ENCODE peak calls at places on chromosomes 4 and X, in four cellular contexts. One of them, this sample, is unnamed.

GRCh38 chr4:8777320-8778196 is 94.1 kb downstream of the HMX1 start:
- DNase-seq in psoas muscle: peak
- DNase-seq in ovary: no peak
- DNase-seq in fibroblast of pulmonary artery: no peak
- DNase-seq in this sample: no peak

GRCh38 chr4:7588002-7588401 is 153.3 kb upstream of the PSAPL1 start:
- DNase-seq in psoas muscle: no peak
- DNase-seq in ovary: no peak
- DNase-seq in fibroblast of pulmonary artery: no peak
- DNase-seq in this sample: no peak

GRCh38 chrX:20309796-20310195 is 43.1 kb upstream of the RPS6KA3 start:
- DNase-seq in psoas muscle: no peak
- DNase-seq in ovary: no peak
- DNase-seq in fibroblast of pulmonary artery: no peak
- DNase-seq in this sample: peak

GRCh38 chr4:128308986-128309385 is 21.4 kb upstream of the PGRMC2 start:
- DNase-seq in psoas muscle: no peak
- DNase-seq in ovary: no peak
- DNase-seq in fibroblast of pulmonary artery: peak
- DNase-seq in this sample: peak

GRCh38 chr4:87078987-87079469 is 141.4 kb downstream of the KLHL8 start:
- DNase-seq in psoas muscle: peak
- DNase-seq in ovary: peak
- DNase-seq in fibroblast of pulmonary artery: peak
- DNase-seq in this sample: peak

GRCh38 chr4:81069706-81070331 is 39.3 kb downstream of the BMP3 start:
- DNase-seq in psoas muscle: no peak
- DNase-seq in ovary: peak
- DNase-seq in fibroblast of pulmonary artery: peak
- DNase-seq in this sample: peak

GRCh38 chr4:116400480-116400879 is 684.9 kb downstream of the TRAM1L1 start:
- DNase-seq in psoas muscle: no peak
- DNase-seq in ovary: no peak
- DNase-seq in fibroblast of pulmonary artery: no peak
- DNase-seq in this sample: no peak

GRCh38 chr4:74675673-74676279 is 118.5 kb downstream of the BTC start:
- DNase-seq in psoas muscle: no peak
- DNase-seq in ovary: no peak
- DNase-seq in fibroblast of pulmonary artery: peak
- DNase-seq in this sample: peak

GRCh38 chr4:73603854-73604584 is 16.2 kb downstream of the RASSF6 start:
- DNase-seq in psoas muscle: no peak
- DNase-seq in ovary: no peak
- DNase-seq in fibroblast of pulmonary artery: peak
- DNase-seq in this sample: no peak

GRCh38 chr4:8906991-8907595 is 35.5 kb upstream of the HMX1 start:
- DNase-seq in psoas muscle: no peak
- DNase-seq in ovary: no peak
- DNase-seq in fibroblast of pulmonary artery: no peak
- DNase-seq in this sample: no peak

GRCh38 chr4:88107406-88108107 is 50.9 kb downstream of the ABCG2 start:
- DNase-seq in psoas muscle: no peak
- DNase-seq in ovary: no peak
- DNase-seq in fibroblast of pulmonary artery: peak
- DNase-seq in this sample: peak

GRCh38 chr4:185711764-185712163 is 100.2 kb downstream of the SORBS2 start:
- DNase-seq in psoas muscle: no peak
- DNase-seq in ovary: no peak
- DNase-seq in fibroblast of pulmonary artery: peak
- DNase-seq in this sample: no peak

GRCh38 chrX:14351889-14352288 is 177.4 kb upstream of the GLRA2 start:
- DNase-seq in psoas muscle: no peak
- DNase-seq in ovary: no peak
- DNase-seq in fibroblast of pulmonary artery: no peak
- DNase-seq in this sample: no peak

GRCh38 chr4:87270144-87270543 is 49.7 kb upstream of the KLHL8 start:
- DNase-seq in psoas muscle: no peak
- DNase-seq in ovary: no peak
- DNase-seq in fibroblast of pulmonary artery: peak
- DNase-seq in this sample: peak

GRCh38 chrX:129783176-129783776 is 3.5 kb downstream of the SASH3 start:
- DNase-seq in psoas muscle: no peak
- DNase-seq in ovary: no peak
- DNase-seq in fibroblast of pulmonary artery: no peak
- DNase-seq in this sample: no peak

GRCh38 chrX:135543924-135544323 is 23.5 kb downstream of the INTS6L start:
- DNase-seq in psoas muscle: no peak
- DNase-seq in ovary: no peak
- DNase-seq in fibroblast of pulmonary artery: no peak
- DNase-seq in this sample: no peak

GRCh38 chr4:159762672-159763071 is 659.8 kb downstream of the RAPGEF2 start:
- DNase-seq in psoas muscle: no peak
- DNase-seq in ovary: no peak
- DNase-seq in fibroblast of pulmonary artery: no peak
- DNase-seq in this sample: no peak

GRCh38 chr4:123477804-123478209 is 81.2 kb downstream of the SPRY1 start:
- DNase-seq in psoas muscle: no peak
- DNase-seq in ovary: no peak
- DNase-seq in fibroblast of pulmonary artery: peak
- DNase-seq in this sample: peak

GRCh38 chrX:123899701-123900100 is 39.8 kb downstream of the XIAP start:
- DNase-seq in psoas muscle: no peak
- DNase-seq in ovary: no peak
- DNase-seq in fibroblast of pulmonary artery: no peak
- DNase-seq in this sample: peak

GRCh38 chr4:14856076-14856926 is 146.0 kb upstream of the CPEB2 start:
- DNase-seq in psoas muscle: peak
- DNase-seq in ovary: peak
- DNase-seq in fibroblast of pulmonary artery: peak
- DNase-seq in this sample: peak

GRCh38 chr4:164730705-164731393 is 23.1 kb upstream of the SMIM31 start:
- DNase-seq in psoas muscle: no peak
- DNase-seq in ovary: no peak
- DNase-seq in fibroblast of pulmonary artery: no peak
- DNase-seq in this sample: no peak

GRCh38 chr4:143019351-143019750 is 165.4 kb upstream of the USP38 start:
- DNase-seq in psoas muscle: no peak
- DNase-seq in ovary: no peak
- DNase-seq in fibroblast of pulmonary artery: no peak
- DNase-seq in this sample: no peak

GRCh38 chrX:73850124-73851013 is 287.4 kb downstream of the CHIC1 start:
- DNase-seq in psoas muscle: peak
- DNase-seq in ovary: peak
- DNase-seq in fibroblast of pulmonary artery: peak
- DNase-seq in this sample: peak

GRCh38 chr4:182929296-182929695 is 12.1 kb upstream of the DCTD start:
- DNase-seq in psoas muscle: no peak
- DNase-seq in ovary: no peak
- DNase-seq in fibroblast of pulmonary artery: peak
- DNase-seq in this sample: peak

GRCh38 chrX:14630724-14631123 is 101.4 kb downstream of the GLRA2 start:
- DNase-seq in psoas muscle: no peak
- DNase-seq in ovary: no peak
- DNase-seq in fibroblast of pulmonary artery: no peak
- DNase-seq in this sample: peak

GRCh38 chrX:53251307-53251706 is 26.3 kb upstream of the KDM5C start:
- DNase-seq in psoas muscle: no peak
- DNase-seq in ovary: no peak
- DNase-seq in fibroblast of pulmonary artery: peak
- DNase-seq in this sample: peak

GRCh38 chr4:44016582-44017421 is 431.8 kb downstream of the KCTD8 start:
- DNase-seq in psoas muscle: no peak
- DNase-seq in ovary: no peak
- DNase-seq in fibroblast of pulmonary artery: no peak
- DNase-seq in this sample: peak

GRCh38 chr4:6198768-6199343 is 1.5 kb downstream of the JAKMIP1 start:
- DNase-seq in psoas muscle: no peak
- DNase-seq in ovary: peak
- DNase-seq in fibroblast of pulmonary artery: no peak
- DNase-seq in this sample: no peak
- H3K4me3 ChIP-seq in psoas muscle: peak
- H3K4me3 ChIP-seq in ovary: peak
- H3K4me3 ChIP-seq in fibroblast of pulmonary artery: no peak
- H3K4me3 ChIP-seq in this sample: no peak

GRCh38 chrX:117532339-117532738 is 584.3 kb downstream of the KLHL13 start:
- DNase-seq in psoas muscle: no peak
- DNase-seq in ovary: no peak
- DNase-seq in fibroblast of pulmonary artery: no peak
- DNase-seq in this sample: no peak
- TF ChIP-seq CTCF in psoas muscle: no peak
- TF ChIP-seq CTCF in ovary: no peak
- TF ChIP-seq CTCF in fibroblast of pulmonary artery: no peak
- TF ChIP-seq CTCF in this sample: no peak

DNA sequence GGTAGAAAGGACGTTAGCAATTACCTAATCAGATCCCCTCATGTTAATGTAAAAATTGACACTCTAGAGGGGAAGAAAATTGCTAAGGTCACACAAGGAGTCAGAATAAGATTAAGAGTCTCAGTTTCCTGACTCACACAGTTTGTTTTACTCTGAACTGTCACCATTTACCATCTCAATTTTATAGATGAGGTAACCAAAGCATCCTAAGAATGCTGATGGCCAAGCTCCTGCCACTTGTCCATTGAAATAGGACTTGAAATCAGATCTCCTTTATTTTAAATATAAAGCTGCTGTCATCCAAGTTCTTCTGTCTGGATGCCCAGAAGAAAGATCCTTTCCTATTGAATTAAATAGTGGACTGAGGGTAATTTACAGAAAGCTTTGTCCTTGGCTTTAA is 114.8 kb upstream of the VAMP7 start:
- DNase-seq in psoas muscle: no peak
- DNase-seq in ovary: no peak
- DNase-seq in fibroblast of pulmonary artery: no peak
- DNase-seq in this sample: no peak
- H3K4me3 ChIP-seq in psoas muscle: peak
- H3K4me3 ChIP-seq in ovary: no peak
- H3K4me3 ChIP-seq in fibroblast of pulmonary artery: no peak
- H3K4me3 ChIP-seq in this sample: no peak

GRCh38 chr4:2087170-2087569 is 28.0 kb downstream of the NAT8L start:
- DNase-seq in psoas muscle: no peak
- DNase-seq in ovary: no peak
- DNase-seq in fibroblast of pulmonary artery: peak
- DNase-seq in this sample: no peak
- TF ChIP-seq CTCF in psoas muscle: no peak
- TF ChIP-seq CTCF in ovary: no peak
- TF ChIP-seq CTCF in fibroblast of pulmonary artery: peak
- TF ChIP-seq CTCF in this sample: peak

DNA sequence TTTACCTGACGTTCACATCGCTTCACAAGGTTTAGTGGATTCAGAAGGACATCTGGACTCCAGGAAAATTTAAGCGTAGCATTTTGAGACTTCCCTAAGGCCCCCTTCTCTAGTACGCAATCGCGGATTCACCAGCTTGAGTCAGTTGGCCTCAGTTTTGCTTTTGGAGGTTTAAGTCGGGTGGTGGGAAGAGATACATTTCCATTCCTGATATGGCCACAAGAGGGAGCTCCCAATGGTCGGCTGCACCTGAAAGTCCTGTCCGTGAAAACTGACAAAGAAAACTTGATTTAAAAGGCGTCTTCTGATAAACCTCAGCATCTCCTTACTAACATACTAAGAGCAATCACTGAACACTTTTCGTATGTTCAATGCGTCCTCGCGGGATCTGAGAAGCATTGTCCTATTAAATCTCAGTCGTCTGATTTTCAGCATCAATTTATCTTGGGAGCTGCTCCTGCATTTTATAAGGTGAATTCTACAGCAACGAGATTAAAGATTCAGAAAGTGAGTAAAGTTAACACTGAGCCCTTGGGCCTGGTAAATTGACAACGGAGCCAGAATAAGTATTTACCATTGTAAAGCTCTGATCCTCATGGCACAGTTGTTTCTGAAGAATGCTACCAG is 50.6 kb downstream of the LGI2 start:
- DNase-seq in psoas muscle: peak
- DNase-seq in ovary: peak
- DNase-seq in fibroblast of pulmonary artery: peak
- DNase-seq in this sample: peak
- H3K4me3 ChIP-seq in psoas muscle: peak
- H3K4me3 ChIP-seq in ovary: no peak
- H3K4me3 ChIP-seq in fibroblast of pulmonary artery: no peak
- H3K4me3 ChIP-seq in this sample: peak